ENCODE peak calls at places on chromosomes 4 and X, in five cellular contexts. One of them, this sample, is unnamed. For H3K4me1, the result is how much of the 10 kb centered on the place peaks cover.

GRCh38 chr4:163701915-163702314 is 207.4 kb downstream of the TMA16 start:
- DNase-seq in mesenchymal stem cell: peak
- DNase-seq in H9: no peak
- DNase-seq in IMR-90: peak
- DNase-seq in neuronal stem cell: no peak
- DNase-seq in this sample: no peak

GRCh38 chrX:131072871-131073571 is 14.9 kb downstream of the ARHGAP36 start:
- DNase-seq in IMR-90: no peak
- DNase-seq in neuronal stem cell: no peak
- DNase-seq in H9: peak
- DNase-seq in mesenchymal stem cell: no peak
- DNase-seq in this sample: no peak

GRCh38 chr4:22496165-22496813 is 19.6 kb downstream of the ADGRA3 start:
- DNase-seq in neuronal stem cell: no peak
- DNase-seq in H9: no peak
- DNase-seq in IMR-90: peak
- DNase-seq in mesenchymal stem cell: peak
- DNase-seq in this sample: no peak

GRCh38 chr4:107854326-107855030 is 29.7 kb downstream of the SGMS2 start:
- DNase-seq in IMR-90: peak
- DNase-seq in H9: no peak
- DNase-seq in neuronal stem cell: no peak
- DNase-seq in mesenchymal stem cell: peak
- DNase-seq in this sample: peak

GRCh38 chr4:152039085-152039484 is 278.3 kb upstream of the GATB start:
- DNase-seq in IMR-90: peak
- DNase-seq in neuronal stem cell: no peak
- DNase-seq in mesenchymal stem cell: peak
- DNase-seq in H9: no peak
- DNase-seq in this sample: peak

GRCh38 chr4:126957555-126958440 is 675.0 kb upstream of the INTU start:
- DNase-seq in IMR-90: peak
- DNase-seq in neuronal stem cell: no peak
- DNase-seq in H9: no peak
- DNase-seq in mesenchymal stem cell: peak
- DNase-seq in this sample: no peak

GRCh38 chr4:128958194-128958593 is 135.1 kb downstream of the SCLT1 start:
- DNase-seq in neuronal stem cell: no peak
- DNase-seq in IMR-90: peak
- DNase-seq in mesenchymal stem cell: peak
- DNase-seq in H9: no peak
- DNase-seq in this sample: no peak

GRCh38 chr4:134278675-134279074 is 77.1 kb upstream of the PABPC4L start:
- DNase-seq in mesenchymal stem cell: peak
- DNase-seq in IMR-90: no peak
- DNase-seq in H9: no peak
- DNase-seq in neuronal stem cell: no peak
- DNase-seq in this sample: no peak

GRCh38 chrX:134603806-134604700 is 54.2 kb downstream of the PLAC1 start:
- DNase-seq in H9: no peak
- DNase-seq in mesenchymal stem cell: peak
- DNase-seq in neuronal stem cell: no peak
- DNase-seq in IMR-90: peak
- DNase-seq in this sample: peak

GRCh38 chr4:101210331-101210730 is 137.0 kb downstream of the PPP3CA start:
- DNase-seq in IMR-90: no peak
- DNase-seq in neuronal stem cell: no peak
- DNase-seq in mesenchymal stem cell: no peak
- DNase-seq in H9: no peak
- DNase-seq in this sample: no peak

GRCh38 chr4:177079327-177079726 is 230.3 kb upstream of the NEIL3 start:
- DNase-seq in mesenchymal stem cell: no peak
- DNase-seq in IMR-90: no peak
- DNase-seq in H9: no peak
- DNase-seq in neuronal stem cell: no peak
- DNase-seq in this sample: no peak

GRCh38 chr4:47612116-47613023 is 127.3 kb downstream of the ATP10D start:
- DNase-seq in IMR-90: peak
- DNase-seq in mesenchymal stem cell: peak
- DNase-seq in H9: no peak
- DNase-seq in neuronal stem cell: no peak
- DNase-seq in this sample: no peak

GRCh38 chr4:146661368-146661767 is 22.7 kb downstream of the POU4F2 start:
- DNase-seq in IMR-90: no peak
- DNase-seq in H9: no peak
- DNase-seq in mesenchymal stem cell: no peak
- DNase-seq in neuronal stem cell: no peak
- DNase-seq in this sample: no peak

GRCh38 chrX:100687546-100687945 is 43.5 kb downstream of the SRPX2 start:
- DNase-seq in neuronal stem cell: no peak
- DNase-seq in mesenchymal stem cell: no peak
- DNase-seq in H9: no peak
- DNase-seq in IMR-90: no peak
- DNase-seq in this sample: no peak

GRCh38 chr4:113292371-113293042 is 243.1 kb downstream of the ANK2 start:
- DNase-seq in IMR-90: peak
- DNase-seq in neuronal stem cell: peak
- DNase-seq in H9: peak
- DNase-seq in mesenchymal stem cell: peak
- DNase-seq in this sample: no peak

GRCh38 chr4:54872246-54872645 is 214.5 kb downstream of the KIT start:
- DNase-seq in neuronal stem cell: no peak
- DNase-seq in mesenchymal stem cell: peak
- DNase-seq in H9: no peak
- DNase-seq in IMR-90: peak
- DNase-seq in this sample: no peak

GRCh38 chr4:74440356-74440755 is 4.6 kb upstream of the AREG start:
- DNase-seq in IMR-90: no peak
- DNase-seq in H9: no peak
- DNase-seq in neuronal stem cell: no peak
- DNase-seq in mesenchymal stem cell: no peak
- DNase-seq in this sample: no peak

GRCh38 chr4:129899849-129900248 is 803.9 kb downstream of the C4orf33 start:
- DNase-seq in mesenchymal stem cell: no peak
- DNase-seq in neuronal stem cell: no peak
- DNase-seq in H9: no peak
- DNase-seq in IMR-90: no peak
- DNase-seq in this sample: no peak

GRCh38 chr4:101186558-101187184 is 160.7 kb downstream of the PPP3CA start:
- DNase-seq in mesenchymal stem cell: no peak
- DNase-seq in IMR-90: no peak
- DNase-seq in H9: no peak
- DNase-seq in neuronal stem cell: no peak
- DNase-seq in this sample: no peak

GRCh38 chrX:36087366-36087765 is 167.8 kb downstream of the CFAP47 start:
- DNase-seq in neuronal stem cell: no peak
- DNase-seq in IMR-90: no peak
- DNase-seq in H9: no peak
- DNase-seq in mesenchymal stem cell: no peak
- DNase-seq in this sample: no peak

GRCh38 chr4:89722517-89722916 is 114.4 kb downstream of the SNCA start:
- DNase-seq in IMR-90: no peak
- DNase-seq in H9: no peak
- DNase-seq in mesenchymal stem cell: no peak
- DNase-seq in neuronal stem cell: no peak
- DNase-seq in this sample: no peak

GRCh38 chr4:184766421-184766820 is 32.5 kb upstream of the CENPU start:
- DNase-seq in neuronal stem cell: no peak
- DNase-seq in H9: no peak
- DNase-seq in mesenchymal stem cell: no peak
- DNase-seq in IMR-90: no peak
- DNase-seq in this sample: no peak

DNA sequence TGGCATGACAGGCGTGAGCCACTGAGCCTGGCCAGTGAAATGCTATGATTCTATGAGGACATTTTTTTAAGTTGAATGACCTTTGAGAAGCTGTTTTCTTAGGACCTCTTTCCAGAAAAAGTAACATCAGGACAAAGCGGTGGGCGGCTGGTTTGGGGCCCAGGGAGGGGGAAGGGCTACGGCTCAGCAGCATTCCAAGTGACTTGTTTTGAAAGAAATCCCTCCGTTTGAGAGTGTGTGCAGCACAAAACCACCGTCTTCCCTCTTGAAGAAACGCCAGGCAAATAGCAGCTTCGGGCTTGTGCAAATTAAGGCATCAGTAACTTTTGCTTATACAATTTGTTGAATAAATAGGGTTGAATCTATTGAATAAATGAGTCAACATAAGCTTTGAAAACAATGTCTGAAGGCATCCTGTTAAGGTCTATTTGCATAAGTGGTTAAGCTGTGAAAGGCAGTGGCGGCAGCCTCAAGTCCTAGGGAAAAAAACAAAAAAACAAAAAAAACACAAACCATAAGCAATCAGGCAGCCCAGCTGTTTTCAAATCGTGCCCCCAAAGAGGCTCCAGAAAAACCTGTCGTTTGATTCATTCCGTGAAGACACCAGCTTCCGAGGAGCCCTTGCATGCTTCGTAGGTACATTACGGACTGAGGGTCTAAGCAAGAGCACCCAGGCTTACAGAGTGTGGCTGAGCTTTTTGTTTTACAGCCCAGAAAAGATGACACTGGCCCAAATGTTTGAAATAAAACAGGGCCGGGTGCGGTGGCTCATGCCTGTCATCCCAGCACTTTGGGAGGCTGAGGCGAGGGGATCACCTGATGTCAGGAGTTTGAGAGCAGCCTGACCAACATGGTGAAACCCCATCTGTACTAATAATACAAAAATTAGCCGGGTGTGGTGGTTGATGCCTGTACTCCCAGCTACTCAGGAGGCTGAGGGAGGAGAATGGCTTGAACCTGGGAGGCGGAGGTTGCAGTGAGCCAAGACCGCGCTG is 103.7 kb downstream of the CRLF2 start:
- DNase-seq in H9: peak
- DNase-seq in mesenchymal stem cell: no peak
- DNase-seq in IMR-90: no peak
- DNase-seq in neuronal stem cell: peak
- DNase-seq in this sample: no peak
- H4K91ac ChIP-seq in H9: no peak
- H4K91ac ChIP-seq in mesenchymal stem cell: no peak
- H4K91ac ChIP-seq in IMR-90: no peak
- H4K91ac ChIP-seq in neuronal stem cell: no peak
- H4K91ac ChIP-seq in this sample: no peak

GRCh38 chr4:139454111-139454600 is at the start of gene RAB33B:
- DNase-seq in IMR-90: peak
- DNase-seq in neuronal stem cell: no peak
- DNase-seq in mesenchymal stem cell: peak
- DNase-seq in H9: no peak
- DNase-seq in this sample: no peak

GRCh38 chr4:139455187-139455586 is 1.3 kb downstream of the RAB33B start:
- DNase-seq in neuronal stem cell: no peak
- DNase-seq in H9: no peak
- DNase-seq in IMR-90: no peak
- DNase-seq in mesenchymal stem cell: no peak
- DNase-seq in this sample: no peak

GRCh38 chr4:139453041-139453370 is 915 bp upstream of the RAB33B start:
- DNase-seq in IMR-90: no peak
- DNase-seq in H9: no peak
- DNase-seq in neuronal stem cell: no peak
- DNase-seq in mesenchymal stem cell: no peak
- DNase-seq in this sample: peak

GRCh38 chr4:139453371-139454110 is 380 bp upstream of the RAB33B start:
- DNase-seq in neuronal stem cell: peak
- DNase-seq in mesenchymal stem cell: peak
- DNase-seq in H9: peak
- DNase-seq in IMR-90: peak
- DNase-seq in this sample: peak

DNA sequence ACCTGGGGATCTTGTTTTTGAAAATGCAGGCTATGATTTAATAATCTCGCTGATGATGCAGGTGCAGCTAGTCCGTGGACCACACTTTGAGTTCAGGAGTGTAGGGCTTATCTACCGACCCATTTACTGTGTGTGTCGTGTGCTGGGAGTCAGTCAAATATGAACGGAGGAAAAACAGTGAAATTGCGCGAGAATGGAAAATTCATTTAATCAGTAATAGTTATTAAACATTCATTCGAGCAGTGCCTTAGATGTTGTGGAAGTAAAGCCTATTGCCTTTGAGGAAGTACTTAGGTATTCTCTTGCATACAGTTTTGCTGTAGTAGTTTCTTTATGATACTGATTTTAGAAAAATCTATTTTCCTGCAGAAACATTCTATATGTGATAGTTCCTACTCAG is 725 bp downstream of the RAB33B start:
- DNase-seq in neuronal stem cell: no peak
- DNase-seq in IMR-90: no peak
- DNase-seq in mesenchymal stem cell: no peak
- DNase-seq in H9: no peak
- DNase-seq in this sample: no peak
- H3K4me1 ChIP-seq in neuronal stem cell: under half
- H3K4me1 ChIP-seq in IMR-90: under half
- H3K4me1 ChIP-seq in mesenchymal stem cell: under half
- H3K4me1 ChIP-seq in H9: under half
- H3K4me1 ChIP-seq in this sample: under half

GRCh38 chr4:185867770-185868169 is 55.8 kb upstream of the SORBS2 start:
- DNase-seq in IMR-90: no peak
- DNase-seq in H9: no peak
- DNase-seq in neuronal stem cell: no peak
- DNase-seq in mesenchymal stem cell: no peak
- DNase-seq in this sample: no peak
- H4K91ac ChIP-seq in IMR-90: no peak
- H4K91ac ChIP-seq in H9: no peak
- H4K91ac ChIP-seq in neuronal stem cell: no peak
- H4K91ac ChIP-seq in mesenchymal stem cell: no peak
- H4K91ac ChIP-seq in this sample: no peak

GRCh38 chr4:70712604-70713452 is 8.9 kb upstream of the RUFY3 start:
- DNase-seq in neuronal stem cell: no peak
- DNase-seq in mesenchymal stem cell: no peak
- DNase-seq in IMR-90: no peak
- DNase-seq in H9: no peak
- DNase-seq in this sample: no peak

GRCh38 chr4:70714488-70714887 is 7.3 kb upstream of the RUFY3 start:
- DNase-seq in mesenchymal stem cell: no peak
- DNase-seq in H9: no peak
- DNase-seq in IMR-90: no peak
- DNase-seq in neuronal stem cell: no peak
- DNase-seq in this sample: no peak

GRCh38 chr4:70714061-70714468 is 7.7 kb upstream of the RUFY3 start:
- DNase-seq in neuronal stem cell: no peak
- DNase-seq in H9: no peak
- DNase-seq in mesenchymal stem cell: no peak
- DNase-seq in IMR-90: peak
- DNase-seq in this sample: no peak

GRCh38 chr4:70712150-70712549 is 9.6 kb upstream of the RUFY3 start:
- DNase-seq in IMR-90: no peak
- DNase-seq in H9: no peak
- DNase-seq in neuronal stem cell: no peak
- DNase-seq in mesenchymal stem cell: no peak
- DNase-seq in this sample: no peak

DNA sequence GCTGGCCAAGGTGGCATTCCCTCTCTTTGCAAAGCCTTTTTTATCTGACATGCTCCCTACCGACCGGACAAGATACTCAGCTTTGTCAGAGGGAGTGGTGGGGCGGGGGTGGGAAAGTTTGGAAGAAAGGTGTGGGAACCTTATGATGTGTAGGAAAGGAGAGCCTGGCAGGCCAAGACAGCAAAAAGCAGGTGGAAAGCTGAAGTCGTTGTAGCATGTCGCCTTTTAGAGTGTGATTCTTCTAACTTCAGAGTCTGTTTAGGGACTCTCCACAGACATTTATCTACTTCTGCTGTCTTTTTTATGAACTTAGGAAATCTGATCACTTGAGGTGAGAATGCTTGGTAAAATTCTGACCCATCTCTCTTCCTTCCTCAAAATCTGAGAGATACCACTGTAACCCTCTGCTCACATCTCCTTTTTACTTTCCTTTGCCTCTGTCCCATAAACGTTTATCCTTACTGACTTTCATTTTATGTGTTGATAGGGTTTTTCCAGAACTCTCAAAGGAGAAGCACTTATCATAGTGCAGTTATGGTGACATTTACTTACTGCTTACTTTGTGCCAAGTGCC is 8.2 kb upstream of the RUFY3 start:
- DNase-seq in mesenchymal stem cell: no peak
- DNase-seq in H9: no peak
- DNase-seq in neuronal stem cell: no peak
- DNase-seq in IMR-90: no peak
- DNase-seq in this sample: no peak
- H3K4me1 ChIP-seq in mesenchymal stem cell: under half
- H3K4me1 ChIP-seq in H9: under half
- H3K4me1 ChIP-seq in neuronal stem cell: under half
- H3K4me1 ChIP-seq in IMR-90: under half
- H3K4me1 ChIP-seq in this sample: under half

This sample was measured in trophoblast cell.